ENCODE peak calls at places on chromosomes 7 and 10, in four cellular contexts. H, V, G and P are unnamed samples.

GRCh38 chr10:99698504-99699080 is 33.3 kb downstream of the COX15 start:
- DNase-seq in V (no peak), H (no peak), G (no peak), P (no peak)

GRCh38 chr7:155804897-155805825 is 7.1 kb downstream of the SHH start:
- DNase-seq in V (no peak), G (peak; percentile 65), H (peak; percentile 54), P (peak; percentile 84)

GRCh38 chr7:130440527-130441365 is at the start of gene CEP41:
- DNase-seq in H (peak; percentile 96), V (peak; percentile 78), G (peak; percentile 96), P (peak; percentile 98)

GRCh38 chr7:142528608-142529408 is 220.5 kb upstream of the PRSS1 start:
- DNase-seq in V (no peak), H (no peak), G (no peak), P (no peak)

GRCh38 chr7:37732880-37733279 is 49.3 kb downstream of the GPR141 start:
- DNase-seq in G (no peak), V (no peak), H (no peak), P (no peak)

GRCh38 chr7:45347804-45348203 is 190.2 kb downstream of the RAMP3 start:
- DNase-seq in V (no peak), G (peak; percentile 10), H (peak; percentile 14), P (no peak)

GRCh38 chr10:83410570-83410969 is 728.7 kb upstream of the GHITM start:
- DNase-seq in V (no peak), G (no peak), H (no peak), P (no peak)

GRCh38 chr7:130266961-130267321 is 278 bp downstream of the CPA2 start:
- DNase-seq in G (no peak), V (no peak), H (no peak), P (no peak)

GRCh38 chr10:1358860-1359598 is 302.8 kb downstream of the WDR37 start:
- DNase-seq in V (no peak), H (no peak), G (no peak), P (no peak)

GRCh38 chr7:120865191-120865976 is 7.4 kb upstream of the TSPAN12 start:
- DNase-seq in H (no peak), V (no peak), G (no peak), P (no peak)

GRCh38 chr10:117541405-117541908 is 1.1 kb upstream of the EMX2 start:
- DNase-seq in V (no peak), H (peak; percentile 81), G (no peak), P (no peak)

GRCh38 chr10:13337827-13338196 is 10.3 kb downstream of the SEPHS1 start:
- DNase-seq in V (no peak), H (no peak), G (no peak), P (peak; percentile 72)

GRCh38 chr7:44276571-44277101 is 48.8 kb downstream of the CAMK2B start:
- DNase-seq in G (no peak), H (no peak), V (no peak), P (no peak)

GRCh38 chr7:18437086-18437485 is 58.5 kb upstream of the HDAC9 start:
- DNase-seq in V (no peak), H (no peak), G (peak; percentile 84), P (no peak)

DNA sequence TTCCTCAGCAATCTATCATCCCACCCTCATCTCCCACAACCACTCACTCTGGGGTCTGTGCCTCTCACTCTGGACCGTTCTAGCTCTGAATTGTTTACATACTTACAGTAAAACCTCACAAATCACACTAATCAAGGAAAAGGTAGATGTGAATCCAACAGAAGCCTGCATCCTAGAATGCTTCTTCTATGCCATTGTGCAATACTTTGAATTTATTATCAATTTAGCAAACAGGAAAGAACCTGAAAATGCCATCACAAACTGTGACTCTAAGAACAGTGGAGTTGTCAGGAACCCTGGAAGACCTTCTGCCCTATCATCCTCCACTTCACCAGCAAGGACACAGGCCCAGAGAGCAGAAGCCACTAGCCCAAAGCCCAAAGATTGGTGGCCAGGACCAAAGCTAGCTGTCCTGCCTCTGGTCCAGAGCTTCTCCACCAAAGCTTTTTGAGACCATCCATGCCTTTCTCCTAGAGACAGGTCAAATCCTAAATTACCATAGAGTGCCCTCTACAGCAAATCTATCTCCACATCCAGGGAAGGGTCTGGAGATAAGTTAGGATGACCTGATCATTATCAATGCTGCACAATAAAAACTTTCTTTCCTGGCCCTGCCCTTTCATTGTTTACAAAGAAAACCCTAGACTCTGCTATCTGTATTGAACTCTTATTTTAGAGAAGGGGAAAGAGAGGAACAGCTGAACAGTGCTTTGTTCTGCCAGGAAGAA is 2.4 kb downstream of the SORBS1 start:
- DNase-seq in G (no peak), V (no peak), H (no peak), P (no peak)
- H3K4me3 ChIP-seq in G (no peak overlapping the region), V (peak overlapping the region; percentile 83), H (no peak overlapping the region), P (peak overlapping the region; percentile 89)

GRCh38 chr10:18423058-18423637 is 228.2 kb downstream of the NSUN6 start:
- DNase-seq in G (no peak), V (no peak), H (no peak), P (no peak)
- TF ChIP-seq CTCF in G (no peak), V (no peak), H (no peak), P (no peak)

GRCh38 chr10:29057712-29058426 is 231.0 kb upstream of the LYZL1 start:
- DNase-seq in G (peak; percentile 16), V (no peak), H (no peak), P (no peak)
- H3K4me3 ChIP-seq in G (no peak overlapping the region), V (no peak overlapping the region), H (no peak overlapping the region), P (no peak overlapping the region)

GRCh38 chr7:7315851-7316250 is 133.5 kb downstream of the C1GALT1 start:
- DNase-seq in V (no peak), G (no peak), H (no peak), P (no peak)
- TF ChIP-seq CTCF in V (no peak), G (no peak), H (no peak), P (no peak)

DNA sequence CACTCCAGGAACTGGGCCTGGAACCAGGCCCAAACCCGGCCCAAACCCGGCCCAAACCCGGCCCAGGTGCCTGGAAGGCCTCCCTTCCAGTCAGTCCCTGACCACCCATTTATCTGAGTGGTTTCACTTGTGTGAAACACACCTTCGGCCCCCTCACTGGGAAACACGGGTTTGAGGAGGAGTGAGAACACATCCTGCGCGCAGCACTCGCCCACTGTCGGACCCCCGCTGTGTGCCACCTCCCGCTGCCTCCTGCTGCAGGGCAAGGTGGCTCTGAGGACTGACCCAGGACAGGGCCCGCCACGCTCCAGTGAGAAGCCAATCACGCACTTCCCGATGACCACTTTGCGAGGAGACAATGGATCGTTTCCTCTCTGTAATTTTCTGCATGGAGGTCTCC is 197.5 kb downstream of the BUB3 start:
- DNase-seq in H (no peak), G (no peak), V (no peak), P (no peak)
- H3K4me3 ChIP-seq in H (no peak overlapping the region), G (no peak overlapping the region), V (no peak overlapping the region), P (no peak overlapping the region)

GRCh38 chr10:50224330-50224952 is 26.9 kb downstream of the ASAH2 start:
- DNase-seq in G (peak; percentile 74), H (peak; percentile 68), V (no peak), P (peak; percentile 29)
- TF ChIP-seq CTCF in G (peak; percentile 73), H (peak; percentile 82), V (peak; percentile 40), P (peak; percentile 35)

GRCh38 chr10:24871006-24871405 is 81.4 kb downstream of the PRTFDC1 start:
- DNase-seq in H (no peak), V (no peak), G (no peak), P (no peak)

GRCh38 chr10:24871501-24871900 is 80.9 kb downstream of the PRTFDC1 start:
- DNase-seq in G (no peak), V (no peak), H (no peak), P (no peak)

GRCh38 chr10:24862586-24862985 is 89.8 kb downstream of the PRTFDC1 start:
- DNase-seq in G (no peak), H (no peak), V (no peak), P (no peak)

GRCh38 chr10:24869354-24870016 is 82.9 kb downstream of the PRTFDC1 start:
- DNase-seq in V (no peak), G (peak; percentile 67), H (no peak), P (peak; percentile 65)

GRCh38 chr10:24866615-24867583 is 85.5 kb downstream of the PRTFDC1 start:
- DNase-seq in G (peak; percentile 87), V (no peak), H (peak; percentile 44), P (peak; percentile 52)
- H3K4me3 ChIP-seq in G (no peak overlapping the region), V (peak overlapping the region; percentile 12), H (no peak overlapping the region), P (no peak overlapping the region)